ENCODE peak calls at places on chromosome X, in seven cellular contexts. One of them, this sample, is unnamed.

GRCh38 chrX:151151668-151152267 is 24.6 kb upstream of the GPR50 start:
- DNase-seq in heart left ventricle: no peak
- DNase-seq in amygdala: peak; percentile 0
- DNase-seq in AG20443: peak; percentile 44
- DNase-seq in astrocyte: peak; percentile 16
- DNase-seq in EL: peak; percentile 40
- DNase-seq in GM12891: no peak
- DNase-seq in this sample: peak; percentile 22

GRCh38 chrX:130300010-130300282 is 31.2 kb upstream of the ZNF280C start:
- DNase-seq in heart left ventricle: no peak
- DNase-seq in amygdala: no peak
- DNase-seq in AG20443: no peak
- DNase-seq in astrocyte: no peak
- DNase-seq in EL: no peak
- DNase-seq in GM12891: no peak
- DNase-seq in this sample: no peak

GRCh38 chrX:77342028-77342427 is 105.2 kb upstream of the FGF16 start:
- DNase-seq in heart left ventricle: no peak
- DNase-seq in amygdala: no peak
- DNase-seq in AG20443: no peak
- DNase-seq in astrocyte: no peak
- DNase-seq in EL: no peak
- DNase-seq in GM12891: no peak
- DNase-seq in this sample: no peak

GRCh38 chrX:120629667-120630537 is at the start of gene C1GALT1C1:
- DNase-seq in heart left ventricle: peak; percentile 95
- DNase-seq in amygdala: peak; percentile 90
- DNase-seq in AG20443: peak; percentile 96
- DNase-seq in astrocyte: peak; percentile 85
- DNase-seq in EL: peak; percentile 92
- DNase-seq in GM12891: peak; percentile 53
- DNase-seq in this sample: peak; percentile 74

GRCh38 chrX:142998447-142999208 is 27.1 kb upstream of the SPANXN4 start:
- DNase-seq in heart left ventricle: no peak
- DNase-seq in amygdala: no peak
- DNase-seq in AG20443: no peak
- DNase-seq in astrocyte: no peak
- DNase-seq in EL: no peak
- DNase-seq in GM12891: no peak
- DNase-seq in this sample: no peak

GRCh38 chrX:109347618-109348017 is 134.3 kb downstream of the GUCY2F start:
- DNase-seq in heart left ventricle: no peak
- DNase-seq in amygdala: no peak
- DNase-seq in AG20443: peak; percentile 35
- DNase-seq in astrocyte: peak; percentile 68
- DNase-seq in EL: peak; percentile 52
- DNase-seq in GM12891: no peak
- DNase-seq in this sample: peak; percentile 22

GRCh38 chrX:16665089-16665488 is 15.1 kb downstream of the S100G start:
- DNase-seq in heart left ventricle: no peak
- DNase-seq in amygdala: no peak
- DNase-seq in AG20443: no peak
- DNase-seq in astrocyte: peak; percentile 53
- DNase-seq in EL: peak; percentile 51
- DNase-seq in GM12891: no peak
- DNase-seq in this sample: no peak

GRCh38 chrX:22063284-22063683 is 31.2 kb downstream of the PHEX start:
- DNase-seq in heart left ventricle: no peak
- DNase-seq in amygdala: no peak
- DNase-seq in AG20443: no peak
- DNase-seq in astrocyte: peak; percentile 8
- DNase-seq in EL: no peak
- DNase-seq in GM12891: peak; percentile 13
- DNase-seq in this sample: no peak

GRCh38 chrX:69014200-69014599 is 151.1 kb downstream of the PJA1 start:
- DNase-seq in heart left ventricle: no peak
- DNase-seq in amygdala: no peak
- DNase-seq in AG20443: peak; percentile 47
- DNase-seq in astrocyte: peak; percentile 83
- DNase-seq in EL: peak; percentile 24
- DNase-seq in GM12891: no peak
- DNase-seq in this sample: no peak

GRCh38 chrX:70769659-70770232 is 138.8 kb downstream of the TEX11 start:
- DNase-seq in heart left ventricle: no peak
- DNase-seq in amygdala: no peak
- DNase-seq in AG20443: no peak
- DNase-seq in astrocyte: no peak
- DNase-seq in EL: no peak
- DNase-seq in GM12891: no peak
- DNase-seq in this sample: no peak

GRCh38 chrX:45747905-45748304 is 547.2 kb upstream of the DIPK2B start:
- DNase-seq in heart left ventricle: no peak
- DNase-seq in amygdala: no peak
- DNase-seq in AG20443: no peak
- DNase-seq in astrocyte: peak; percentile 58
- DNase-seq in EL: no peak
- DNase-seq in GM12891: no peak
- DNase-seq in this sample: no peak

GRCh38 chrX:66919280-66919832 is 280.5 kb upstream of the EDA2R start:
- DNase-seq in heart left ventricle: no peak
- DNase-seq in amygdala: no peak
- DNase-seq in AG20443: no peak
- DNase-seq in astrocyte: no peak
- DNase-seq in EL: no peak
- DNase-seq in GM12891: no peak
- DNase-seq in this sample: no peak

GRCh38 chrX:135707880-135708279 is 5.6 kb upstream of the CT45A1 start:
- DNase-seq in heart left ventricle: no peak
- DNase-seq in amygdala: no peak
- DNase-seq in AG20443: no peak
- DNase-seq in astrocyte: no peak
- DNase-seq in EL: peak; percentile 24
- DNase-seq in GM12891: peak; percentile 13
- DNase-seq in this sample: no peak

GRCh38 chrX:15143050-15143824 is 126.6 kb downstream of the ASB9 start:
- DNase-seq in heart left ventricle: no peak
- DNase-seq in amygdala: peak; percentile 6
- DNase-seq in AG20443: peak; percentile 21
- DNase-seq in astrocyte: peak; percentile 8
- DNase-seq in EL: peak; percentile 30
- DNase-seq in GM12891: no peak
- DNase-seq in this sample: peak; percentile 9

GRCh38 chrX:150486011-150486410 is 82.4 kb upstream of the MTM1 start:
- DNase-seq in heart left ventricle: no peak
- DNase-seq in amygdala: peak; percentile 48
- DNase-seq in AG20443: peak; percentile 48
- DNase-seq in astrocyte: peak; percentile 18
- DNase-seq in EL: peak; percentile 47
- DNase-seq in GM12891: no peak
- DNase-seq in this sample: peak; percentile 41

GRCh38 chrX:74179071-74179470 is 124.9 kb upstream of the ZCCHC13 start:
- DNase-seq in heart left ventricle: no peak
- DNase-seq in amygdala: no peak
- DNase-seq in AG20443: no peak
- DNase-seq in astrocyte: peak; percentile 66
- DNase-seq in EL: peak; percentile 13
- DNase-seq in GM12891: no peak
- DNase-seq in this sample: no peak

GRCh38 chrX:101415180-101416130 is 7.4 kb downstream of the HNRNPH2 start:
- DNase-seq in heart left ventricle: no peak
- DNase-seq in amygdala: peak; percentile 3
- DNase-seq in AG20443: peak; percentile 43
- DNase-seq in astrocyte: peak; percentile 59
- DNase-seq in EL: peak; percentile 65
- DNase-seq in GM12891: no peak
- DNase-seq in this sample: peak; percentile 58

GRCh38 chrX:43813898-43814297 is 68.4 kb downstream of the MAOB start:
- DNase-seq in heart left ventricle: no peak
- DNase-seq in amygdala: no peak
- DNase-seq in AG20443: no peak
- DNase-seq in astrocyte: no peak
- DNase-seq in EL: peak; percentile 4
- DNase-seq in GM12891: no peak
- DNase-seq in this sample: no peak

GRCh38 chrX:150150081-150150779 is 211.9 kb upstream of the EOLA2 start:
- DNase-seq in heart left ventricle: no peak
- DNase-seq in amygdala: peak; percentile 6
- DNase-seq in AG20443: no peak
- DNase-seq in astrocyte: no peak
- DNase-seq in EL: no peak
- DNase-seq in GM12891: no peak
- DNase-seq in this sample: no peak

GRCh38 chrX:77347572-77347971 is 99.6 kb upstream of the FGF16 start:
- DNase-seq in heart left ventricle: no peak
- DNase-seq in amygdala: no peak
- DNase-seq in AG20443: no peak
- DNase-seq in astrocyte: peak; percentile 5
- DNase-seq in EL: no peak
- DNase-seq in GM12891: no peak
- DNase-seq in this sample: no peak

GRCh38 chrX:154352466-154352865 is 22.0 kb downstream of the FLNA start:
- DNase-seq in heart left ventricle: no peak
- DNase-seq in amygdala: no peak
- DNase-seq in AG20443: no peak
- DNase-seq in astrocyte: no peak
- DNase-seq in EL: peak; percentile 1
- DNase-seq in GM12891: no peak
- DNase-seq in this sample: no peak

GRCh38 chrX:102516314-102516936 is at the start of gene TMSB15A:
- DNase-seq in heart left ventricle: peak; percentile 73
- DNase-seq in amygdala: peak; percentile 41
- DNase-seq in AG20443: peak; percentile 81
- DNase-seq in astrocyte: peak; percentile 29
- DNase-seq in EL: peak; percentile 48
- DNase-seq in GM12891: peak; percentile 24
- DNase-seq in this sample: peak; percentile 60

GRCh38 chrX:121000589-121000988 is 15.0 kb upstream of the CT47A1 start:
- DNase-seq in heart left ventricle: no peak
- DNase-seq in amygdala: no peak
- DNase-seq in AG20443: no peak
- DNase-seq in astrocyte: no peak
- DNase-seq in EL: peak; percentile 8
- DNase-seq in GM12891: no peak
- DNase-seq in this sample: no peak

GRCh38 chrX:7120578-7121219 is 26.8 kb upstream of the STS start:
- DNase-seq in heart left ventricle: no peak
- DNase-seq in amygdala: no peak
- DNase-seq in AG20443: no peak
- DNase-seq in astrocyte: peak; percentile 10
- DNase-seq in EL: peak; percentile 21
- DNase-seq in GM12891: no peak
- DNase-seq in this sample: no peak

GRCh38 chrX:70664726-70665125 is 220.1 kb downstream of the DLG3 start:
- DNase-seq in heart left ventricle: no peak
- DNase-seq in amygdala: no peak
- DNase-seq in AG20443: peak; percentile 14
- DNase-seq in astrocyte: peak; percentile 2
- DNase-seq in EL: peak; percentile 6
- DNase-seq in GM12891: no peak
- DNase-seq in this sample: peak; percentile 8

GRCh38 chrX:51747671-51748070 is 4.4 kb downstream of the GSPT2 start:
- DNase-seq in heart left ventricle: no peak
- DNase-seq in amygdala: no peak
- DNase-seq in AG20443: peak; percentile 4
- DNase-seq in astrocyte: peak; percentile 16
- DNase-seq in EL: no peak
- DNase-seq in GM12891: no peak
- DNase-seq in this sample: no peak

GRCh38 chrX:77451041-77451440 is 3.9 kb downstream of the FGF16 start:
- DNase-seq in heart left ventricle: no peak
- DNase-seq in amygdala: no peak
- DNase-seq in AG20443: peak; percentile 68
- DNase-seq in astrocyte: peak; percentile 64
- DNase-seq in EL: peak; percentile 58
- DNase-seq in GM12891: no peak
- DNase-seq in this sample: no peak

GRCh38 chrX:17944833-17945497 is 83.9 kb upstream of the RAI2 start:
- DNase-seq in heart left ventricle: no peak
- DNase-seq in amygdala: no peak
- DNase-seq in AG20443: peak; percentile 8
- DNase-seq in astrocyte: no peak
- DNase-seq in EL: peak; percentile 2
- DNase-seq in GM12891: no peak
- DNase-seq in this sample: no peak

GRCh38 chrX:47611926-47612325 is 7.7 kb downstream of the SYN1 start:
- DNase-seq in heart left ventricle: no peak
- DNase-seq in amygdala: no peak
- DNase-seq in AG20443: no peak
- DNase-seq in astrocyte: no peak
- DNase-seq in EL: no peak
- DNase-seq in GM12891: no peak
- DNase-seq in this sample: no peak

GRCh38 chrX:27491397-27491796 is 28.3 kb upstream of the PPP4R3C start:
- DNase-seq in heart left ventricle: no peak
- DNase-seq in amygdala: no peak
- DNase-seq in AG20443: no peak
- DNase-seq in astrocyte: no peak
- DNase-seq in EL: no peak
- DNase-seq in GM12891: no peak
- DNase-seq in this sample: no peak

GRCh38 chrX:1151378-1152077 is 60.9 kb downstream of the CRLF2 start:
- DNase-seq in heart left ventricle: no peak
- DNase-seq in amygdala: no peak
- DNase-seq in AG20443: no peak
- DNase-seq in astrocyte: no peak
- DNase-seq in EL: no peak
- DNase-seq in GM12891: no peak
- DNase-seq in this sample: no peak

GRCh38 chrX:103538728-103539127 is 19.4 kb upstream of the RAB40A start:
- DNase-seq in heart left ventricle: no peak
- DNase-seq in amygdala: no peak
- DNase-seq in AG20443: no peak
- DNase-seq in astrocyte: no peak
- DNase-seq in EL: peak; percentile 23
- DNase-seq in GM12891: no peak
- DNase-seq in this sample: no peak

GRCh38 chrX:143788265-143788664 is 67.7 kb upstream of the SPANXN2 start:
- DNase-seq in heart left ventricle: no peak
- DNase-seq in amygdala: no peak
- DNase-seq in AG20443: peak; percentile 4
- DNase-seq in astrocyte: no peak
- DNase-seq in EL: peak; percentile 0
- DNase-seq in GM12891: no peak
- DNase-seq in this sample: no peak

GRCh38 chrX:69503835-69504625 is at the start of gene NALF2:
- DNase-seq in heart left ventricle: no peak
- DNase-seq in amygdala: peak; percentile 31
- DNase-seq in AG20443: peak; percentile 58
- DNase-seq in astrocyte: peak; percentile 5
- DNase-seq in EL: peak; percentile 25
- DNase-seq in GM12891: no peak
- DNase-seq in this sample: peak; percentile 44

GRCh38 chrX:42567268-42567667 is 210.7 kb downstream of the PPP1R2C start:
- DNase-seq in heart left ventricle: no peak
- DNase-seq in amygdala: no peak
- DNase-seq in AG20443: peak; percentile 7
- DNase-seq in astrocyte: peak; percentile 2
- DNase-seq in EL: no peak
- DNase-seq in GM12891: no peak
- DNase-seq in this sample: no peak

This sample was measured in hepatic stellate cell.